ENCODE peak calls at places on chromosomes 12 and 14, in six cellular contexts. One of them, this sample, is unnamed.

GRCh38 chr14:23207146-23207540 is 23.7 kb upstream of the SLC7A8 start:
- DNase-seq in trophoblast cell: no peak
- DNase-seq in neuronal stem cell: no peak
- DNase-seq in IMR-90: no peak
- DNase-seq in H1: no peak
- DNase-seq in mesenchymal stem cell: no peak
- DNase-seq in this sample: no peak

GRCh38 chr12:115078988-115079387 is 395.0 kb upstream of the TBX3 start:
- DNase-seq in H1: no peak
- DNase-seq in mesenchymal stem cell: no peak
- DNase-seq in neuronal stem cell: no peak
- DNase-seq in trophoblast cell: no peak
- DNase-seq in IMR-90: no peak
- DNase-seq in this sample: no peak

GRCh38 chr12:131005161-131006035 is 51.7 kb downstream of the ADGRD1 start:
- DNase-seq in mesenchymal stem cell: no peak
- DNase-seq in H1: no peak
- DNase-seq in neuronal stem cell: no peak
- DNase-seq in trophoblast cell: no peak
- DNase-seq in IMR-90: no peak
- DNase-seq in this sample: no peak

GRCh38 chr12:3453947-3454675 is 36.9 kb upstream of the PRMT8 start:
- DNase-seq in mesenchymal stem cell: no peak
- DNase-seq in H1: no peak
- DNase-seq in trophoblast cell: no peak
- DNase-seq in neuronal stem cell: no peak
- DNase-seq in IMR-90: peak
- DNase-seq in this sample: peak

GRCh38 chr12:12405882-12406281 is 49.0 kb downstream of the BORCS5 start:
- DNase-seq in mesenchymal stem cell: no peak
- DNase-seq in trophoblast cell: peak
- DNase-seq in IMR-90: no peak
- DNase-seq in neuronal stem cell: no peak
- DNase-seq in H1: no peak
- DNase-seq in this sample: no peak

GRCh38 chr14:34424488-34424887 is 37.6 kb downstream of the SPTSSA start:
- DNase-seq in neuronal stem cell: no peak
- DNase-seq in mesenchymal stem cell: no peak
- DNase-seq in trophoblast cell: peak
- DNase-seq in H1: no peak
- DNase-seq in IMR-90: no peak
- DNase-seq in this sample: no peak

GRCh38 chr14:29521526-29522137 is 406.0 kb downstream of the PRKD1 start:
- DNase-seq in neuronal stem cell: peak
- DNase-seq in H1: peak
- DNase-seq in trophoblast cell: peak
- DNase-seq in IMR-90: peak
- DNase-seq in mesenchymal stem cell: no peak
- DNase-seq in this sample: peak

GRCh38 chr14:35122696-35123387 is 490 bp downstream of the PRORP start:
- DNase-seq in H1: no peak
- DNase-seq in neuronal stem cell: no peak
- DNase-seq in mesenchymal stem cell: peak
- DNase-seq in IMR-90: peak
- DNase-seq in trophoblast cell: peak
- DNase-seq in this sample: no peak

GRCh38 chr12:93748672-93749403 is 71.7 kb downstream of the CRADD start:
- DNase-seq in mesenchymal stem cell: no peak
- DNase-seq in H1: no peak
- DNase-seq in IMR-90: no peak
- DNase-seq in neuronal stem cell: no peak
- DNase-seq in trophoblast cell: no peak
- DNase-seq in this sample: no peak

GRCh38 chr12:131917711-131918306 is 11.3 kb upstream of the PUS1 start:
- DNase-seq in H1: no peak
- DNase-seq in mesenchymal stem cell: no peak
- DNase-seq in trophoblast cell: no peak
- DNase-seq in neuronal stem cell: no peak
- DNase-seq in IMR-90: no peak
- DNase-seq in this sample: no peak

GRCh38 chr14:58669556-58670200 is 31.9 kb downstream of the DACT1 start:
- DNase-seq in H1: no peak
- DNase-seq in mesenchymal stem cell: no peak
- DNase-seq in IMR-90: no peak
- DNase-seq in neuronal stem cell: no peak
- DNase-seq in trophoblast cell: peak
- DNase-seq in this sample: no peak

GRCh38 chr12:80810874-80811273 is 94.2 kb downstream of the MYF5 start:
- DNase-seq in trophoblast cell: no peak
- DNase-seq in IMR-90: peak
- DNase-seq in mesenchymal stem cell: no peak
- DNase-seq in H1: no peak
- DNase-seq in neuronal stem cell: no peak
- DNase-seq in this sample: no peak

GRCh38 chr14:97453991-97454390 is 656.8 kb downstream of the VRK1 start:
- DNase-seq in trophoblast cell: peak
- DNase-seq in H1: no peak
- DNase-seq in neuronal stem cell: no peak
- DNase-seq in IMR-90: no peak
- DNase-seq in mesenchymal stem cell: no peak
- DNase-seq in this sample: no peak

GRCh38 chr12:117109943-117110342 is 10.7 kb upstream of the TESC start:
- DNase-seq in mesenchymal stem cell: no peak
- DNase-seq in trophoblast cell: no peak
- DNase-seq in IMR-90: no peak
- DNase-seq in H1: no peak
- DNase-seq in neuronal stem cell: no peak
- DNase-seq in this sample: no peak

GRCh38 chr14:54920052-54920451 is 17.4 kb upstream of the GCH1 start:
- DNase-seq in IMR-90: no peak
- DNase-seq in mesenchymal stem cell: no peak
- DNase-seq in trophoblast cell: no peak
- DNase-seq in neuronal stem cell: no peak
- DNase-seq in H1: no peak
- DNase-seq in this sample: no peak

GRCh38 chr12:31903025-31903424 is 56.2 kb upstream of the RESF1 start:
- DNase-seq in H1: no peak
- DNase-seq in trophoblast cell: no peak
- DNase-seq in neuronal stem cell: no peak
- DNase-seq in mesenchymal stem cell: no peak
- DNase-seq in IMR-90: no peak
- DNase-seq in this sample: no peak

GRCh38 chr12:1926274-1926673 is 7.8 kb upstream of the CACNA2D4 start:
- DNase-seq in trophoblast cell: no peak
- DNase-seq in neuronal stem cell: no peak
- DNase-seq in H1: no peak
- DNase-seq in mesenchymal stem cell: no peak
- DNase-seq in IMR-90: no peak
- DNase-seq in this sample: peak

GRCh38 chr14:35506461-35506860 is 27.5 kb upstream of the INSM2 start:
- DNase-seq in trophoblast cell: peak
- DNase-seq in mesenchymal stem cell: no peak
- DNase-seq in neuronal stem cell: no peak
- DNase-seq in IMR-90: no peak
- DNase-seq in H1: no peak
- DNase-seq in this sample: no peak

GRCh38 chr14:80164991-80165390 is 46.3 kb downstream of the DIO2 start:
- DNase-seq in trophoblast cell: peak
- DNase-seq in mesenchymal stem cell: no peak
- DNase-seq in H1: no peak
- DNase-seq in IMR-90: peak
- DNase-seq in neuronal stem cell: no peak
- DNase-seq in this sample: no peak

GRCh38 chr14:54487771-54488170 is 1.0 kb downstream of the GMFB start:
- DNase-seq in mesenchymal stem cell: peak
- DNase-seq in IMR-90: peak
- DNase-seq in neuronal stem cell: no peak
- DNase-seq in H1: no peak
- DNase-seq in trophoblast cell: peak
- DNase-seq in this sample: no peak

GRCh38 chr14:21070083-21070609 is at the start of gene ARHGEF40:
- DNase-seq in trophoblast cell: peak
- DNase-seq in mesenchymal stem cell: peak
- DNase-seq in neuronal stem cell: no peak
- DNase-seq in IMR-90: peak
- DNase-seq in H1: no peak
- DNase-seq in this sample: peak

GRCh38 chr12:122168492-122168891 is 5.5 kb downstream of the IL31 start:
- DNase-seq in mesenchymal stem cell: no peak
- DNase-seq in trophoblast cell: no peak
- DNase-seq in IMR-90: no peak
- DNase-seq in neuronal stem cell: no peak
- DNase-seq in H1: no peak
- DNase-seq in this sample: no peak
- H4K91ac ChIP-seq in mesenchymal stem cell: no peak
- H4K91ac ChIP-seq in trophoblast cell: no peak
- H4K91ac ChIP-seq in IMR-90: no peak
- H4K91ac ChIP-seq in neuronal stem cell: no peak
- H4K91ac ChIP-seq in H1: no peak
- H4K91ac ChIP-seq in this sample: no peak

DNA sequence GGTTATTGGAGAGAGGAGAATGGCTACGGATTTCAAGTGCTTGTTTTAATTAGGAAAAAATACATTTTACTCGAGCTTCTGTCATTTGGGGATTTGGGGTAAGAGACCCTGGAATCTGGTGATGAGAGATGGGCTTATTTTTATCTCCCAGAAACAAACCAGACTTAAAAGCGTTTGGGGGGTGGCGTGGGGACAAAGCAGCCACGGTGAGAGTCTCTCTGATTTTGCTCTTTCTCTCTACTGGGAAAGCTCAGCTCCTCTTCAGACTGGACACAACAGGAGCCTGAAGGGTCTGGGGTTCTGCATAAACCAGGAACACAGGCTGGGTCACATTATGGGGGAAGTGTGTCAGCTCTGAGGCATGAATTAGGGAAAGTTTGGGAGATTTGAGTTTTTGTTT is 3.8 kb downstream of the VSX2 start:
- DNase-seq in trophoblast cell: no peak
- DNase-seq in H1: no peak
- DNase-seq in mesenchymal stem cell: no peak
- DNase-seq in IMR-90: no peak
- DNase-seq in neuronal stem cell: no peak
- DNase-seq in this sample: no peak
- H3K14ac ChIP-seq in trophoblast cell: no peak
- H3K14ac ChIP-seq in H1: no peak
- H3K14ac ChIP-seq in mesenchymal stem cell: no peak
- H3K14ac ChIP-seq in IMR-90: no peak
- H3K14ac ChIP-seq in neuronal stem cell: no peak
- H3K14ac ChIP-seq in this sample: no peak

GRCh38 chr14:65101631-65102440 is 481 bp downstream of the MAX start:
- DNase-seq in mesenchymal stem cell: peak
- DNase-seq in neuronal stem cell: peak
- DNase-seq in H1: no peak
- DNase-seq in trophoblast cell: peak
- DNase-seq in IMR-90: no peak
- DNase-seq in this sample: peak
- H3K4ac ChIP-seq in mesenchymal stem cell: peak
- H3K4ac ChIP-seq in neuronal stem cell: no peak
- H3K4ac ChIP-seq in H1: no peak
- H3K4ac ChIP-seq in trophoblast cell: peak
- H3K4ac ChIP-seq in IMR-90: no peak
- H3K4ac ChIP-seq in this sample: no peak

DNA sequence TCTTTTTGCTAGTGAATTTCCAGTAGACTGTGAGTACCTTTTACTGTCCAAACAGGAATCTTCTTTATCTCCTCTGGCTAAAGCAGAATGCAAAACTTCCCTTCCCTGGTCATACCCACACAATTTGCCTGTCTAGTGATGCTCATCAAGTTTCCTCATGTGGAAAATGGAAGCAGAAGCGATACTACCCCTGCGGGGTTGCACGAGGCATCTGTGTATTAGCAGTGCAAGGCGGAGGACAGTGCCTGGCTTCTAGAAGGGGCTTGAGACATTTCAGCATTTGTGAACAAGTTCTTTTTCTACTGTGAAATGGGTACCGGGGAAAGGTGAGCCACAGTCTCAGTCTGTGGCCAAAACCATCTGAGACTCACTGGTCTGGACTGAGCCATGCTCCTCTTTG is 340.9 kb downstream of the AACS start:
- DNase-seq in H1: no peak
- DNase-seq in mesenchymal stem cell: no peak
- DNase-seq in trophoblast cell: no peak
- DNase-seq in IMR-90: no peak
- DNase-seq in neuronal stem cell: no peak
- DNase-seq in this sample: no peak
- H4K91ac ChIP-seq in H1: no peak
- H4K91ac ChIP-seq in mesenchymal stem cell: no peak
- H4K91ac ChIP-seq in trophoblast cell: no peak
- H4K91ac ChIP-seq in IMR-90: no peak
- H4K91ac ChIP-seq in neuronal stem cell: no peak
- H4K91ac ChIP-seq in this sample: no peak

This sample was measured in H9.